ENCODE peak calls at places on chromosomes 13 and 19, in eight cellular contexts. L, D, U, Z, A, F, B and O are unnamed samples.

GRCh38 chr19:23415561-23416191 is 20.4 kb upstream of the ZNF91 start:
- DNase-seq in A (no peak), Z (peak), D (no peak), F (no peak), U (peak), B (peak), L (peak), O (peak)

GRCh38 chr13:113999618-113999910 is 25.7 kb upstream of the C13orf46 start:
- DNase-seq in A (no peak), D (no peak), L (no peak), B (no peak), Z (peak), U (no peak), F (no peak), O (no peak)

GRCh38 chr13:44471686-44472085 is 98.1 kb downstream of the SERP2 start:
- DNase-seq in D (peak), B (no peak), Z (no peak), U (no peak), F (no peak), L (no peak), A (no peak), O (no peak)

GRCh38 chr13:63948045-63948444 is 2532.4 kb upstream of the PCDH20 start:
- DNase-seq in A (no peak), Z (no peak), B (no peak), D (no peak), L (no peak), U (no peak), F (no peak), O (no peak)

GRCh38 chr13:24998433-24998832 is 97.5 kb upstream of the PABPC3 start:
- DNase-seq in Z (no peak), D (no peak), B (no peak), A (no peak), L (no peak), F (no peak), U (no peak), O (no peak)

GRCh38 chr19:33438016-33438671 is 64.6 kb downstream of the CEBPG start:
- DNase-seq in B (no peak), A (no peak), L (no peak), D (peak), U (peak), F (no peak), Z (peak), O (peak)

GRCh38 chr13:43787518-43787891 is 733 bp upstream of the ENOX1 start:
- DNase-seq in F (no peak), A (no peak), D (no peak), B (no peak), U (peak), L (no peak), Z (no peak), O (no peak)

GRCh38 chr19:14476663-14477401 is 1.7 kb upstream of the PTGER1 start:
- DNase-seq in F (no peak), U (no peak), D (peak), Z (peak), B (no peak), L (no peak), A (peak), O (peak)

GRCh38 chr13:44271031-44271433 is 102.6 kb upstream of the SERP2 start:
- DNase-seq in U (no peak), B (no peak), D (peak), L (no peak), Z (no peak), F (no peak), A (no peak), O (no peak)

GRCh38 chr19:55486971-55487883 is 1.0 kb upstream of the SSC5D start:
- DNase-seq in A (peak), D (peak), F (peak), U (peak), B (peak), Z (peak), L (no peak), O (peak)

GRCh38 chr13:76992548-76993001 is 694 bp downstream of the CLN5 start:
- DNase-seq in F (no peak), B (no peak), A (peak), U (no peak), D (peak), Z (no peak), L (peak), O (peak)

GRCh38 chr19:30222428-30222873 is 149.7 kb upstream of the ZNF536 start:
- DNase-seq in B (peak), D (no peak), Z (peak), L (peak), U (no peak), A (no peak), F (no peak), O (peak)

GRCh38 chr19:39843919-39844793 is 2.0 kb downstream of the FBL start:
- DNase-seq in D (peak), A (peak), Z (no peak), U (peak), L (no peak), F (no peak), B (no peak), O (no peak)

GRCh38 chr13:76879211-76879875 is 6.9 kb downstream of the KCTD12 start:
- DNase-seq in B (no peak), Z (peak), A (peak), F (peak), U (no peak), L (no peak), D (peak), O (no peak)

GRCh38 chr19:51704601-51705000 is 11.5 kb downstream of the SPACA6 start:
- DNase-seq in D (no peak), F (no peak), Z (no peak), U (no peak), A (no peak), B (no peak), L (no peak), O (no peak)

GRCh38 chr19:51701468-51702100 is 8.5 kb downstream of the SPACA6 start:
- DNase-seq in U (no peak), B (no peak), L (no peak), A (no peak), F (no peak), Z (no peak), D (no peak), O (no peak)

GRCh38 chr19:51702103-51702753 is 9.1 kb downstream of the SPACA6 start:
- DNase-seq in U (peak), A (no peak), L (peak), B (no peak), Z (peak), F (no peak), D (peak), O (peak)

GRCh38 chr19:51702754-51703654 is 9.9 kb downstream of the SPACA6 start:
- DNase-seq in U (no peak), F (no peak), Z (no peak), D (no peak), A (no peak), B (no peak), L (peak), O (no peak)

GRCh38 chr19:51703655-51704515 is 10.8 kb downstream of the SPACA6 start:
- DNase-seq in D (peak), B (peak), F (no peak), A (peak), L (peak), Z (peak), U (peak), O (peak)
- TF ChIP-seq CTCF in D (peak), B (peak), F (peak), A (peak), L (no peak), Z (peak), U (peak), O (no peak)

GRCh38 chr13:102399791-102400618 is 1.8 kb downstream of the FGF14 start:
- DNase-seq in B (no peak), U (peak), F (no peak), D (no peak), Z (peak), L (peak), A (no peak), O (peak)
- TF ChIP-seq CTCF in B (no peak), U (peak), F (no peak), D (no peak), Z (no peak), L (no peak), A (no peak), O (no peak)

GRCh38 chr13:100235311-100235901 is 146.5 kb downstream of the PCCA start:
- DNase-seq in U (peak), F (peak), A (peak), D (peak), L (no peak), B (peak), Z (no peak), O (no peak)
- TF ChIP-seq CTCF in U (peak), F (peak), A (peak), D (peak), L (peak), B (peak), Z (peak), O (peak)

DNA sequence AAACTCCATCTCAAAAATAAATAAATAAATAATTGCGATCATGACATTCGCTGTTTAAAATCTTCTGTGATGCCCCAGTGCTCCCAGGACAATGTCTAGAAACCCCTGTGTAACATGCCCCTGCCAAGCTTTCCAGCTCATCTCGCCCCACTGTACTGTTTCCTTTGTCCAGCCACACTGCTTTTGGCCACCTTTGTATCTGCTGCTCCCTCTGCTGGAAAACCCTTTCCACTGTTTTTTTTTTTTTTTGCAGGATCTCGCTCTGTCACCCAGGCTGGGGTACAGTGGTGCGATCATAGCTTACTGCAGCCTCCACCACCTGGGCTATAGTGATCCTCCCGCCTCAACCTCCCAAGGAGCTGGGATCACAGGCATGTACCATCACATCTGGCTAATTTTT is 7.5 kb downstream of the PLAUR start:
- DNase-seq in L (no peak), F (no peak), B (no peak), U (no peak), D (no peak), Z (no peak), A (no peak), O (no peak)
- TF ChIP-seq CTCF in L (peak), F (peak), B (peak), U (peak), D (peak), Z (no peak), A (no peak), O (peak)

DNA sequence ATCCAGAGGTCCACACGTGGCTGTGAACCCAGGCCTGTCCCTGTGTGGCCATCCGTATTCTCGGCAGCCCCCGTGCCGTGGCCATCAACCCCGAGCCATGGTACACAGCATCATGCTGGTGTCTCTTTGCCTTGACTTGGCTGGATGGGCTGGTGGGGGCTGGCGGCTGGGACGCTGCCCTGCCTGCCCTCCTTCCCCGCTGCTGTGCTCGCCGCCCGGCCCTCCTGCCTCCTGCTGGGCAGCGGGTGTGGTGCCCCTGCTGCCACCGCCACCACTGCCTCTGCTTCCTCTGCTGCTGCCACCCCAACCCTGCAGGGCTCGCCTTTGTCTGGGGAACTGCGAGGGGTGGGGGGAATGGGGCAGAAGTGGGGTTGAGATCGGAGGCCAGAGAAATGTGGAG is 19.7 kb upstream of the EHD2 start:
- DNase-seq in F (no peak), D (no peak), A (no peak), Z (no peak), U (no peak), L (no peak), B (no peak), O (no peak)
- TF ChIP-seq CTCF in F (no peak), D (no peak), A (no peak), Z (no peak), U (no peak), L (no peak), B (no peak), O (no peak)

GRCh38 chr13:52669677-52670076 is 17.0 kb downstream of the SUGT1 start:
- DNase-seq in A (no peak), Z (no peak), F (no peak), D (no peak), U (no peak), L (no peak), B (no peak), O (no peak)
- TF ChIP-seq CTCF in A (no peak), Z (no peak), F (no peak), D (no peak), U (no peak), L (no peak), B (no peak), O (no peak)

DNA sequence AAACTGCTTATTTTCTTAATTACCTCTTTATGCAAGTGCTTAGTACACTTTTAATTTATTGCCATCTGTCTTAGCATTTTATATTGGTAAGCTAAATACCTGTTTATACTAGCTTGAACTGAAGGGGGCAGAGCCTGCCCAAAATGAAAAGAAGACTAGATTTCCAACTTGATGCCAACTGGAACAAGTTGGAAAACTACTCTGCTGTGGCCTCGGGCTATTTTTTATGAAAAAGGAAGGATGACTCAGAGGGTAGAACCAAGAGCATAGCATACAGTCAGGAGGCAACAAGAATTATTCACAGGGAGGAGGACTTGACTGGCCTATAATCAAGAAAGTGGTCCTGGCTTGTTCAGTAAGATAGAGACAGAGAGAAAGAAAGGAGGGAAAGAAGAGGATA is 150.3 kb downstream of the NDFIP2 start:
- DNase-seq in F (peak), U (peak), L (no peak), B (no peak), Z (no peak), A (peak), D (peak), O (no peak)
- TF ChIP-seq CTCF in F (peak), U (peak), L (no peak), B (peak), Z (no peak), A (peak), D (peak), O (no peak)

DNA sequence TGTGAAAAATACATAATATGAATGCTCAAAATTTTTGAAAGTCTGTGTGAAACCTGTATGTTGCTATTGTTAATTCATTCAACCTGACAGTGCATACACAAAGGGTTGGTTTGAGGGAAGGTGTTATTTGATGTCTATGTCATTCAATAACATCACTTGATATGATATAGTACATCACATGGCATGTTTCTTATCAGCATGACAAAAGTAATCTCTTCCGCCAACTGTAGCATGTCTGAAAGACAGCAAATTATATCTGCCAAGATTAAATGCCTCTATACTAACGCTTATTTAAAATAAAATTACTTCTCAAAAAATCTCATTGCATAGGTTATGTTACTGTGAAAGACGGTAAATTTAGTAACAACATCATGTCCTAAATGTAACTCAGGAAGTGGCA is 905.1 kb upstream of the PCDH20 start:
- DNase-seq in Z (no peak), F (no peak), U (no peak), B (no peak), D (no peak), A (no peak), L (no peak), O (no peak)
- TF ChIP-seq CTCF in Z (no peak), F (no peak), U (no peak), B (no peak), D (no peak), A (no peak), L (no peak), O (no peak)

DNA sequence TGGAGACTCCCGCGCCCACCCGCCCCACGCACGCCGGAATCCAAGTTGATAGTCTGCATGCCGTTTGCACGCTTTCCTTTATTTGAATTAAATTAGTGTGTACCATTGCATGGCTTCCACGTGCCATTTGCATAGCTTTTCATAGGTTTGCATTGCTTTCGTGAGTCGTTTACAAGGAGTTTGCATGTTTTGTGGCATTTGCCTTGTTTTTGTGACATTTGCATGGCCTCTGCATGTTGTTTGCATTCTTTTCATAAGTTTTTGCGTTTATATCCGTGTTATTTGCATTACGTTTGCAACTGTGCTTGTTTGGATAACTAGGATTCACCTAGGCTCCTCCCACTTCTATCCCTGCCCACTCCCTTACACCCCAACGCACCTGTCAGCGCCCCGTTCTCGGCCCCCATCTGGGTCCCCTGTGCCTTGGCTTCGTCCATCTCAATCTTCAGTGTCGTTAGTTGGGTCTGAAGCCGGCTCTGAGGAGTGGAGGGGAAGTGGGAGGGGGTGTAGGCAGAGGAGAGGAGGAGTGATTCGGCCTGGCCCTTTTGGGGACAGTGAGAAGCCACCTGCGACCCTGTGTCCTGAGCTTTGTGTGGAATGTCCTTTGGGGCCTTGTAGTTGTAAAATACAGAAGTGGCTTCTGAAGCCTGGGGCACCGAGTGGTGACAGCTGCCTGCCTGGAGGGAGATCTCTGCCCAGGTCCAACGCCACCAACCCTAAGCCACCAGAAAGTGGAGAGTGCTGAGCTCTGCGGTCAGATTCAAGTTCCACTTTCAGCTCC is 2.4 kb downstream of the CCDC194 start:
- DNase-seq in B (no peak), L (peak), U (no peak), D (no peak), A (peak), Z (no peak), F (no peak), O (no peak)
- TF ChIP-seq CTCF in B (peak), L (no peak), U (no peak), D (no peak), A (no peak), Z (peak), F (no peak), O (no peak)

GRCh38 chr13:48975101-48975925 is at the start of gene FNDC3A:
- DNase-seq in B (peak), F (peak), L (peak), U (peak), D (peak), A (peak), Z (no peak), O (peak)
- TF ChIP-seq CTCF in B (peak), F (no peak), L (no peak), U (no peak), D (peak), A (no peak), Z (no peak), O (no peak)